ENCODE peak calls at places on chromosomes 7 and 10, in seven cellular contexts. P is uterus, N is mesendoderm, R is lung, J is heart right ventricle, D is upper lobe of right lung, Y is HCT116. B is an unnamed sample.

GRCh38 chr10:114356786-114357588 is 47.3 kb downstream of the AFAP1L2 start:
- DNase-seq in N (no peak), R (no peak), D (no peak), Y (no peak), P (no peak), J (no peak), B (no peak)

GRCh38 chr10:47449102-47449978 is 34.6 kb downstream of the ANXA8 start:
- DNase-seq in N (no peak), D (peak; percentile 51), Y (no peak), R (no peak), P (no peak), J (no peak), B (no peak)

GRCh38 chr7:146661435-146661834 is 544.8 kb downstream of the CNTNAP2 start:
- DNase-seq in N (no peak), Y (no peak), D (no peak), P (no peak), J (no peak), R (no peak), B (no peak)

GRCh38 chr10:99292159-99292558 is 37.0 kb upstream of the CNNM1 start:
- DNase-seq in N (no peak), P (no peak), Y (no peak), J (no peak), D (no peak), R (no peak), B (no peak)

GRCh38 chr7:115476666-115477065 is 553.9 kb downstream of the TFEC start:
- DNase-seq in N (peak; percentile 40), P (no peak), R (no peak), J (no peak), D (no peak), Y (no peak), B (no peak)

GRCh38 chr7:82376739-82377138 is 66.8 kb downstream of the CACNA2D1 start:
- DNase-seq in P (no peak), D (no peak), Y (no peak), R (no peak), J (no peak), N (no peak), B (no peak)

GRCh38 chr7:111554086-111554485 is 8.2 kb downstream of the IMMP2L start:
- DNase-seq in Y (no peak), P (no peak), R (no peak), J (no peak), N (no peak), D (no peak), B (no peak)

GRCh38 chr7:68199951-68200660 is 1203.5 kb downstream of the TYW1 start:
- DNase-seq in Y (no peak), N (no peak), D (no peak), R (no peak), P (no peak), J (no peak), B (no peak)

GRCh38 chr10:10017716-10018115 is 1000.0 kb upstream of the CELF2 start:
- DNase-seq in Y (no peak), J (no peak), N (no peak), R (no peak), D (no peak), P (no peak), B (no peak)

GRCh38 chr10:73517166-73517888 is 21.5 kb upstream of the PPP3CB start:
- DNase-seq in Y (no peak), D (no peak), R (no peak), J (no peak), N (peak; percentile 62), P (no peak), B (no peak)

GRCh38 chr7:13416071-13416470 is 573.4 kb downstream of the ETV1 start:
- DNase-seq in Y (no peak), P (no peak), R (no peak), D (no peak), J (no peak), N (no peak), B (no peak)

GRCh38 chr10:48605786-48606529 is 1.1 kb upstream of the ARHGAP22 start:
- DNase-seq in N (no peak), P (no peak), J (no peak), Y (no peak), R (no peak), D (no peak), B (no peak)

GRCh38 chr7:114988755-114989154 is 66.9 kb downstream of the MDFIC start:
- DNase-seq in R (peak; percentile 58), D (no peak), J (peak; percentile 71), N (no peak), Y (no peak), P (peak; percentile 71), B (no peak)

GRCh38 chr10:974785-975074 is 13.5 kb upstream of the GTPBP4 start:
- DNase-seq in R (no peak), J (no peak), N (no peak), Y (no peak), D (peak; percentile 56), P (no peak), B (no peak)

GRCh38 chr10:112332022-112332421 is 41.9 kb upstream of the ACSL5 start:
- DNase-seq in R (no peak), J (no peak), D (no peak), Y (peak; percentile 61), N (no peak), P (no peak), B (no peak)

GRCh38 chr7:8212638-8213037 is 49.3 kb downstream of the ICA1 start:
- DNase-seq in J (no peak), Y (no peak), R (no peak), N (no peak), D (no peak), P (no peak), B (no peak)

GRCh38 chr7:157876469-157877285 is 539.9 kb downstream of the DNAJB6 start:
- DNase-seq in Y (no peak), D (no peak), N (peak; percentile 11), J (no peak), P (no peak), R (no peak), B (no peak)

GRCh38 chr10:27794157-27794556 is 48.5 kb upstream of the MKX start:
- DNase-seq in N (peak; percentile 47), R (no peak), D (no peak), J (no peak), Y (no peak), P (no peak), B (no peak)

GRCh38 chr7:31651234-31651633 is 35.8 kb upstream of the PPP1R17 start:
- DNase-seq in P (no peak), Y (no peak), R (no peak), J (no peak), D (no peak), N (no peak), B (no peak)

DNA sequence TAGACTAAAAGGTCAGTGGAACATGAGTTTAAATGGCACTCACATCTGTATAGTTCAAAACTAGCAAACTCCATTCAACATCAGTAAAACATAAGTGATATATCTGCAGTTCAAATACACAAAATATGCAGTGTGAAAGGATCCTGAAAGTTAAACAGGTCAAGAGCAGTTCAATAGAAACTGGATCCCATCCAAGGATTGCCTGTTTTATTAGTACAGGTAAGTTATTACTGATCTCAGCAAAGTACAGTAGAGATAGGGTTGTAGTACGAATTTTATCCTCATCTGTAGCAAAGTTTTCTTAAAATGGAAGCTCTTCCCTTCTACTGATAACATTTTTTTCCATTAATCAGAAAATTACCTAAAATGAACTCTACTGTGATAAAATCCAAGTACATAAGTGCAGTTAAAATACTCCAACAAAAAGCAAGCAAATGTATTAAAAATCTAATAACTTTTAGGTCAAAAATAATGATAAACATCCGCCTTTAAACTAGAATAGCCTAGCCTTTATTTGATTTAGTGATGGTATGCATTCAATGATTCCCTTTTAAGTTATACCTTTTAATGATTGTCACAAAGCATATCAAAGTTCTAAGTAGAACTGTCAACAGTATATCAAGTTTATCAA is 2.2 kb downstream of the ZNF800 start:
- DNase-seq in D (no peak), N (no peak), P (no peak), Y (no peak), J (no peak), R (no peak), B (no peak)
- H3K4me3 ChIP-seq in D (no peak overlapping the region), N (no peak overlapping the region), P (no peak overlapping the region), Y (no peak overlapping the region), J (no peak overlapping the region), R (no peak overlapping the region), B (no peak overlapping the region)

DNA sequence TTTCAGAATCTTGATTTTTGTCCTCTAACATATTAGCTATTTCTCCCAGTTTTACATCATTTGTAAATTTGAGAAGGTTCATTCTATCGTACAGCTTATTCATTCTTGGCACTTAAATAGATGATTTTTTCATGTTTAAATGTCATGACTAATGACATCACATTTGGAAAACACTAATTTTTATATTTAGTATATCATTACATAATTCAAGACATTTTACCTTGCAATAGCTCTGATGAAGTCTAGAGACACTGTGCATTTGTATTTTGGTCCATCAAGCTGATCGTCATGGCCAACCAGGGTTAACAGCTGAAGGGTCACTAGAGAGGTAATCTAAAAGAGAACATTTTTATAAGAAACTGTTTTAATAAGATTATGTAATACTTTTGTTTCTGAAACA is 71.3 kb downstream of the ORC5 start:
- DNase-seq in P (no peak), J (no peak), Y (no peak), D (no peak), N (no peak), R (no peak), B (no peak)
- H3K4me1 ChIP-seq in P (no peaks in the 10 kb centered on the region), J (no peaks in the 10 kb centered on the region), Y (no peaks in the 10 kb centered on the region), D (no peaks in the 10 kb centered on the region), N (no peaks in the 10 kb centered on the region), R (no peaks in the 10 kb centered on the region), B (no peaks in the 10 kb centered on the region)

DNA sequence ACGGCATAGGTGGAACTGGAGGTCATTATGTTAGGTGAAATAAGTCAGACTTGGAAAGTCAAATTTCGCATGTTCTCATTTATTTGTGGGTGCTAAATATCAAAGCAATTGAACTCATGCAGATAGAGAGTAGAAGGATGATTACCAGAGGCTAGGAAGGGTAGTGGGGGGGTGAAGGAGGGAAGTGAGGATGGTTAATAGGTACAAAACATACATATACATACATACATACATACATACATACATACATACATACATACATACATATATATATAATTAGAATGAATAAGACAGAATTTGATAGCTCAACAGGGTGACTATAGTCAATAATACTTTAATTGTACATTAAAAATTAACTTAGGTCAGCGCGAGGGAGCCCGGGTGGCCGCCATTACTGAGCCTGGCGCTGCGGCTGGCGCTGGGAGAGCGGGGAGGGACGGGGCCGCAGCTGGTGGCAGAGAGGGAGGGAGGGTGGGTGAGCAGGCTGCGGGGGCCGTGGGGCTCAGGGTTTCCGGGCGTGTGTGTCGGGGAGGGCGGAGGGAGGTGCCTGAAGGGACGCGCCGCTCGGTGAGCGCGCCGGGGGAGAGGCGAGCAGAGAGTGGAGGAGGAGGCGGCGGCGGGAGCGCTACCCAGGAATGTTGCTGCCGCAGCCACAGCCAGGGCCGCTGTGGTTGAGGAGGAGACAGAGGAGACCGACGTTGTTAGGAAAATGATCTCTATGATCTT is 85.8 kb upstream of the EGFR start:
- DNase-seq in J (peak; percentile 65), D (peak; percentile 90), R (peak; percentile 70), N (peak; percentile 73), Y (peak; percentile 28), P (peak; percentile 39), B (peak; percentile 72)
- H3K4me3 ChIP-seq in J (no peak overlapping the region), D (peak overlapping the region; percentile 42), R (peak overlapping the region; percentile 34), N (peak overlapping the region; percentile 23), Y (peak overlapping the region; percentile 54), P (peak overlapping the region; percentile 45), B (peak overlapping the region; percentile 35)

DNA sequence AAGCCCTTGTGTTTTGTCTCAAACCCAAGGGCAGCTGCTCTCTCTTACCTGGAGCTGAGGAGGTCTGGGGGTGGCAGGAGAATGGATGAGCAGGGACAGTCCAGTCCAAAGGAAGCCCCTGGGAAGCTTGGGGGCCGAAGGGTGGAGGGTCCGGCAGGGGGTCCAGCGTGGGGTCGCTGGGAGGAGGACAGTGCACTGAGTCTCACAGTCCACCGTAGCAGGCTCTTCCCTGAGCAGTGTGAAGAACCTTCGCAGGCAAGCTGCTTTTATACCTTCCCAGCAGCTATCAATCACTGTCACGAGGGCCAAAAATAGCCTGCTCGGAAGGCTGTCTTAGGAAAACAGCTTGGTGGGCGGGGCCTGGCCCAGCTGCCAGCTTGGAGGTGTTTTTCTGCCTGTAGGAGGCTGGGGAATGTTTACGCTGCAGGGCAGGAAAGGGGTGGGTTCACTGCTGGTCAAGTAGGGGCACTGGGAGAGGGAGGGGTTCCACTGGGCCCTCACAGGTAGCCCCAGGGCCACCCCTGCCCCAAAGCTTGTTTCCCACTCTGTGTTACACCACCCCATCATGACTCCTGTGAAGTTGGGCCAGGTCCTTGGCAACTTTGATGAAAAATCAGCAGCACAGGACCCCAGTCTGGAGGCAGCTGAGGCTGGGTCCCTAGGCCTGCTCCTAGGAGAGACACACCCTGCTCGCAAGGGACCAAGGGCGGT is at the start of gene DEPP1:
- DNase-seq in Y (peak; percentile 90), R (peak; percentile 88), P (peak; percentile 97), N (peak; percentile 94), D (peak; percentile 94), J (peak; percentile 90), B (peak; percentile 97)
- H3K4me1 ChIP-seq in Y (peaks cover 75% of the 10 kb centered on the region), R (peaks cover 24% of the 10 kb centered on the region), P (peaks cover 5% of the 10 kb centered on the region), N (peaks cover 12% of the 10 kb centered on the region), D (peaks cover 70% of the 10 kb centered on the region), J (peaks cover 90% of the 10 kb centered on the region), B (peaks cover 20% of the 10 kb centered on the region)